ENCODE peak calls at places on chromosome 16, in four cellular contexts. O is mesendoderm, V is H9, K is H1. W is an unnamed sample.

GRCh38 chr16:70152578-70153302 is 20.8 kb upstream of the CLEC18C start:
- DNase-seq in V (no peak), K (no peak), O (no peak), W (no peak)

GRCh38 chr16:17105239-17105721 is 365.5 kb downstream of the XYLT1 start:
- DNase-seq in V (no peak), O (no peak), K (no peak), W (peak; percentile 2)

GRCh38 chr16:61936522-61936921 is 99.7 kb downstream of the CDH8 start:
- DNase-seq in V (no peak), O (peak; percentile 33), K (no peak), W (no peak)

GRCh38 chr16:63617990-63618763 is 1503.7 kb downstream of the CDH11 start:
- DNase-seq in O (no peak), K (no peak), V (peak; percentile 35), W (no peak)

GRCh38 chr16:88087517-88087877 is 136.3 kb downstream of the BANP start:
- DNase-seq in O (no peak), K (no peak), V (no peak), W (no peak)

GRCh38 chr16:68403704-68404103 is 44.6 kb downstream of the SMPD3 start:
- DNase-seq in K (no peak), V (no peak), O (no peak), W (no peak)

GRCh38 chr16:55491691-55492090 is 12.7 kb downstream of the MMP2 start:
- DNase-seq in K (no peak), O (peak; percentile 51), V (peak; percentile 30), W (no peak)

GRCh38 chr16:70252355-70252988 is 732 bp upstream of the EXOSC6 start:
- DNase-seq in V (peak; percentile 81), K (peak; percentile 79), O (peak; percentile 60), W (peak; percentile 11)

GRCh38 chr16:8828541-8829165 is 31.0 kb downstream of the PMM2 start:
- DNase-seq in V (no peak), K (no peak), O (no peak), W (no peak)

GRCh38 chr16:31487720-31488629 is 5.1 kb downstream of the SLC5A2 start:
- DNase-seq in V (peak; percentile 85), O (peak; percentile 53), K (peak; percentile 87), W (peak; percentile 28)

GRCh38 chr16:69930117-69930776 is 20.9 kb upstream of the CLEC18A start:
- DNase-seq in V (peak; percentile 79), O (peak; percentile 76), K (peak; percentile 74), W (peak; percentile 60)

GRCh38 chr16:84048306-84048705 is 5.7 kb upstream of the SLC38A8 start:
- DNase-seq in O (peak; percentile 43), K (peak; percentile 72), V (peak; percentile 67), W (no peak)

GRCh38 chr16:55711959-55712876 is 56.4 kb downstream of the SLC6A2 start:
- DNase-seq in K (peak; percentile 81), O (peak; percentile 62), V (peak; percentile 61), W (peak; percentile 45)

GRCh38 chr16:86089341-86089900 is 190.5 kb downstream of the IRF8 start:
- DNase-seq in K (no peak), O (no peak), V (no peak), W (no peak)
- H3K56ac ChIP-seq in K (no peak overlapping the region), O (no peak overlapping the region), V (no peak overlapping the region), W (no peak overlapping the region)

GRCh38 chr16:1914759-1915387 is 3.3 kb downstream of the HS3ST6 start:
- DNase-seq in V (no peak), K (no peak), O (no peak), W (no peak)
- H3K56ac ChIP-seq in V (no peak overlapping the region), K (no peak overlapping the region), O (no peak overlapping the region), W (no peak overlapping the region)

DNA sequence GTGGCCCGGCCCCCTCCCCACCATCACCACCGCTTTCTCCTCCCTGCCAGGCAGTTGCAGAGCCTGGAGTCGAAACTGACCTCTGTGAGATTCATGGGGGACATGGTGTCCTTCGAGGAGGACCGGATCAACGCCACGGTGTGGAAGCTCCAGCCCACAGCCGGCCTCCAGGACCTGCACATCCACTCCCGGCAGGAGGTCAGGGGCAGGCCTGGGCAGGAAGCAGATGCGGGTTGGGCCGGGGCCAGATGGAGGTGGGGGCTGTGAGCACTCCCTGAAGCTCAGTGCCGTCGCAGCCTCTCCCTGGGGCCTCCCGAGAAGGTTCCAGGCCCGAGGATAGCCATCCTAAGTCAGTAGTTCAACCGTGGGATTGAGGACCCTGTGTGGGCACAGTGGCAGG is 14.2 kb upstream of the ADGRG3 start:
- DNase-seq in K (no peak), O (no peak), V (no peak), W (no peak)
- H3K56ac ChIP-seq in K (no peak overlapping the region), O (no peak overlapping the region), V (no peak overlapping the region), W (no peak overlapping the region)

GRCh38 chr16:2027024-2028010 is 615 bp downstream of the NHERF2 start:
- DNase-seq in O (no peak), K (peak; percentile 66), V (no peak), W (peak; percentile 59)
- H3K56ac ChIP-seq in O (peak overlapping the region; percentile 67), K (no peak overlapping the region), V (no peak overlapping the region), W (no peak overlapping the region)

GRCh38 chr16:26505501-26505900 is 561.2 kb upstream of the C16orf82 start:
- DNase-seq in O (peak; percentile 56), K (peak; percentile 36), V (no peak), W (no peak)

GRCh38 chr16:26511463-26511862 is 555.3 kb upstream of the C16orf82 start:
- DNase-seq in O (no peak), V (no peak), K (no peak), W (no peak)

GRCh38 chr16:26510924-26511323 is 555.8 kb upstream of the C16orf82 start:
- DNase-seq in K (no peak), O (no peak), V (no peak), W (no peak)
- H3K56ac ChIP-seq in K (no peak overlapping the region), O (no peak overlapping the region), V (no peak overlapping the region), W (no peak overlapping the region)

GRCh38 chr16:79008869-79009179 is 591.7 kb downstream of the MAF start:
- DNase-seq in K (no peak), O (no peak), V (no peak), W (no peak)
- H3K56ac ChIP-seq in K (no peak overlapping the region), O (no peak overlapping the region), V (no peak overlapping the region), W (no peak overlapping the region)

GRCh38 chr16:65377131-65377649 is 255.3 kb upstream of the CDH11 start:
- DNase-seq in V (no peak), O (no peak), K (no peak), W (no peak)
- H3K56ac ChIP-seq in V (no peak overlapping the region), O (no peak overlapping the region), K (no peak overlapping the region), W (no peak overlapping the region)

DNA sequence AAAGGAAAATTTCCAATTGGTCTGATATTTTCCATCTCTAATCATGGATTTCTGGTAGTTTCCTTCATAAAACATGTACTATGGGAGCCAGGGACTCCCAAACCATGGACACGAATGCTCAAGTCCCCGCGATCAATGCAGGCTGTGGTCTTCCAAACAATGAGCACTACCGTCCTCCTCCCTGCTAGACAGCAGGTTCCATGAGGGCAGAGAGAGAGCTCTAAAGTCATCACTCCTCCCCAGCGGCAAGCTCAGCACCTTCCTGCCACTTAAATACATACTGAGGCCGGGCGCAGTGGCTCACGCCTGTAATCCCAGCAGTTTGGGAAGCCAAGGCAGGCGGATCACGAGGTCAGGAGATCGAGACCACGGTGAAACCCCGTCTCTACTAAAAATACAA is 31.1 kb downstream of the ARHGAP17 start:
- DNase-seq in O (no peak), V (no peak), K (no peak), W (no peak)
- H3K56ac ChIP-seq in O (no peak overlapping the region), V (no peak overlapping the region), K (no peak overlapping the region), W (no peak overlapping the region)

DNA sequence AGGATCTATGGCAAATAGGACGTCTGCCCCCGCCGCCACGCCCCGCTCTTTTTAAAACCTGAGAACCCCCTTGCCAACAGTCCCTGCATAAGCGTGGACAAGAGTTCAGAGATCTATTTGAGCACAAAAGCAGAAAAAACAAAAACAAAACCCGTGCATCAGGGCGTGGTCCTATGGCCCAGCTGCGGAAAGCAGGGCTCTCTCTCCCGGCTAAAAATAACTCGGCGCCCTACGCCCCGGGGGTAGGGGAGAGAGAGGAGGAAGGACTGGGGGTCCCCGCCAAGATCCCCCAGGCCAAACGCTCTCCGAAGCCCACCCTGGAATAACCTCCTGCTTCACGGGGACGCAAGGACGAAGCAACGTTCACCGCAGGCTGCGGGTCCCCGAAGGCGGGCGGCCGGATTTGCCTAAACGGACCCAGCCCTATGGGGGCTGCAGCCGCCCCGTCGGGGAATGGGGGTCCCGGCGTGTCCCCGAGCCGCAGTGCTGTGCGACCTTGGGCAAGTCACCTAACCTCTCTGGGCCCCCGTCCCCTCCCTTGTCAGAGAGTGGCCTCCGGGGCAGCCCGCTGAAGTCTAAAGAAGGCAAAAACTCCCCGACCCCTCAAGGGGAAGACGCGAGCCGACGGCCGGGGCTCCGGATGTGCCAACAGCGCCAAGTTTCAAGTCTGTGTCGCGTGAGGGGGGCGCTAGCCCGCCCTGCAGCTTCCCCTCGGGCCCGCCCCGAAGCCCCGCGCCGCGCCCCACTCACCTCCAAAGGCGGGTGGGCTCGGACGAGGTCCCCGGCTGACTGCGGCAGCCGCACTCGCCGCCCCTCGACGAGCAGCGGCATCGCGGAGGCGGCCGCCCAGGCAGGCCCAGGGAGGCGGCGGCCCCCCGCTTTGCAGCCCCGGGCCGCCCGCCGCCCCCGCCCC is 477 bp downstream of the NTAN1 start:
- DNase-seq in V (no peak), K (peak; percentile 85), O (peak; percentile 71), W (peak; percentile 23)
- H3K56ac ChIP-seq in V (no peak overlapping the region), K (no peak overlapping the region), O (peak overlapping the region; percentile 84), W (peak overlapping the region; percentile 65)